ENCODE peak calls at places on chromosomes 5 and 9, in eight cellular contexts. F is caudate nucleus; B is tibial nerve; X is effector memory CD8-positive, alpha-beta T cell; H is progenitor cell of endocrine pancreas; G is tibial artery; Y is NCI-H524; A is activated CD4-positive, alpha-beta T cell treated with anti-CD3 and anti-CD28 coated beads, Interleukin-2, amount 50 U/mL, for 1 hour. L is an unnamed sample.

GRCh38 chr9:6090811-6091210 is 75.4 kb upstream of the RANBP6 start:
- DNase-seq in F (no peak), X (no peak), A (no peak), G (no peak), H (no peak), B (no peak), Y (no peak), L (no peak)

GRCh38 chr9:16367605-16368424 is 502.7 kb downstream of the BNC2 start:
- DNase-seq in Y (no peak), B (no peak), H (no peak), G (no peak), X (no peak), A (no peak), F (no peak), L (no peak)

GRCh38 chr9:130450344-130451003 is 5.7 kb downstream of the ASS1 start:
- DNase-seq in X (no peak), Y (no peak), G (no peak), B (no peak), F (no peak), A (no peak), H (no peak), L (no peak)

GRCh38 chr9:123599781-123600180 is 243.8 kb downstream of the CRB2 start:
- DNase-seq in F (no peak), G (no peak), Y (no peak), B (no peak), H (no peak), A (no peak), X (no peak), L (no peak)

GRCh38 chr5:136374003-136374402 is 8.7 kb upstream of the TRPC7 start:
- DNase-seq in G (no peak), H (no peak), A (no peak), F (no peak), X (no peak), Y (peak), B (no peak), L (no peak)

GRCh38 chr9:16136961-16137360 is 584.1 kb downstream of the CCDC171 start:
- DNase-seq in A (no peak), B (peak), F (no peak), G (peak), X (no peak), Y (peak), H (no peak), L (no peak)

GRCh38 chr5:181281077-181281983 is 20.4 kb upstream of the TRIM52 start:
- DNase-seq in G (no peak), B (no peak), Y (no peak), A (no peak), X (no peak), F (no peak), H (peak), L (peak)

GRCh38 chr9:111992523-111992922 is 95.9 kb downstream of the UGCG start:
- DNase-seq in A (no peak), G (no peak), Y (no peak), B (no peak), X (no peak), H (no peak), F (no peak), L (no peak)

GRCh38 chr9:83294816-83295215 is 231.9 kb upstream of the RASEF start:
- DNase-seq in G (no peak), B (no peak), Y (no peak), F (no peak), X (no peak), A (no peak), H (no peak), L (no peak)

GRCh38 chr9:3848445-3849114 is 322.8 kb upstream of the RFX3 start:
- DNase-seq in B (no peak), G (no peak), A (no peak), F (no peak), Y (no peak), H (peak), X (no peak), L (no peak)

GRCh38 chr9:112545237-112545636 is 58.6 kb downstream of the KIAA1958 start:
- DNase-seq in B (no peak), X (no peak), F (no peak), H (no peak), Y (no peak), A (no peak), G (no peak), L (no peak)

GRCh38 chr5:120139039-120139438 is 325.1 kb upstream of the PRR16 start:
- DNase-seq in X (no peak), Y (no peak), H (no peak), B (peak), A (no peak), G (peak), F (no peak), L (no peak)

GRCh38 chr9:95826183-95826838 is 49.2 kb upstream of the ERCC6L2 start:
- DNase-seq in A (no peak), F (no peak), B (no peak), H (no peak), G (no peak), X (no peak), Y (no peak), L (no peak)

GRCh38 chr9:92328225-92328624 is 2.5 kb downstream of the CENPP start:
- DNase-seq in Y (peak), F (no peak), H (no peak), B (no peak), X (no peak), G (no peak), A (no peak), L (no peak)

GRCh38 chr9:121788686-121789366 is 137.4 kb downstream of the DAB2IP start:
- DNase-seq in G (no peak), A (no peak), X (no peak), B (no peak), Y (no peak), F (no peak), H (no peak), L (no peak)

GRCh38 chr5:124301850-124302249 is 444.6 kb downstream of the ZNF608 start:
- DNase-seq in A (no peak), F (no peak), H (no peak), X (no peak), B (no peak), Y (no peak), G (no peak), L (no peak)

GRCh38 chr5:110785356-110785755 is 46.5 kb downstream of the SLC25A46 start:
- DNase-seq in H (no peak), Y (no peak), B (no peak), X (no peak), A (no peak), F (no peak), G (no peak), L (no peak)

GRCh38 chr5:149416977-149417713 is 38.1 kb upstream of the IL17B start:
- DNase-seq in A (no peak), Y (no peak), F (no peak), H (no peak), B (no peak), G (no peak), X (no peak), L (no peak)

GRCh38 chr5:87094347-87094746 is 173.3 kb upstream of the RASA1 start:
- DNase-seq in G (no peak), A (no peak), X (no peak), H (no peak), Y (no peak), F (no peak), B (no peak), L (no peak)

GRCh38 chr9:92647671-92648446 is 22.1 kb downstream of the IPPK start:
- DNase-seq in X (no peak), A (no peak), G (no peak), F (no peak), B (no peak), Y (no peak), H (no peak), L (no peak)

GRCh38 chr5:23274156-23274555 is 233.3 kb upstream of the PRDM9 start:
- DNase-seq in A (no peak), F (no peak), G (no peak), Y (no peak), B (no peak), X (no peak), H (no peak), L (no peak)

GRCh38 chr9:98795295-98795955 is 930 bp downstream of the ANKS6 start:
- DNase-seq in X (no peak), B (no peak), A (no peak), Y (no peak), G (no peak), H (no peak), F (no peak), L (no peak)

GRCh38 chr9:101711330-101711941 is 27.0 kb downstream of the GRIN3A start:
- DNase-seq in H (no peak), A (peak), X (no peak), Y (no peak), B (no peak), F (no peak), G (no peak), L (no peak)

GRCh38 chr5:121315786-121316185 is 535.9 kb upstream of the FTMT start:
- DNase-seq in Y (no peak), F (no peak), A (no peak), B (no peak), G (no peak), H (no peak), X (no peak), L (no peak)

GRCh38 chr9:19404278-19405075 is 4.3 kb upstream of the ACER2 start:
- DNase-seq in Y (no peak), H (no peak), G (no peak), B (no peak), F (no peak), X (no peak), A (no peak), L (no peak)

GRCh38 chr9:112777914-112778313 is 27.4 kb downstream of the SNX30 start:
- DNase-seq in G (no peak), X (no peak), H (no peak), Y (no peak), B (no peak), A (no peak), F (no peak), L (no peak)

GRCh38 chr5:96562614-96563013 is 99.6 kb upstream of the CAST start:
- DNase-seq in A (no peak), H (no peak), B (no peak), G (no peak), F (no peak), Y (no peak), X (no peak), L (no peak)

GRCh38 chr5:66169534-66169933 is 25.4 kb downstream of the SREK1 start:
- DNase-seq in X (no peak), F (no peak), A (no peak), H (no peak), Y (no peak), G (no peak), B (no peak), L (no peak)

GRCh38 chr5:176648467-176649194 is 1.3 kb downstream of the TSPAN17 start:
- DNase-seq in X (peak), Y (no peak), H (no peak), B (no peak), A (no peak), G (no peak), F (no peak), L (no peak)

GRCh38 chr5:91306497-91306896 is 76.6 kb downstream of the ARRDC3 start:
- DNase-seq in A (no peak), H (no peak), X (no peak), G (no peak), F (no peak), Y (no peak), B (no peak), L (no peak)

GRCh38 chr9:3244963-3245653 is 280.7 kb downstream of the RFX3 start:
- DNase-seq in G (no peak), X (no peak), Y (no peak), A (no peak), F (no peak), B (no peak), H (no peak), L (no peak)

GRCh38 chr5:136424835-136425694 is 59.7 kb upstream of the TRPC7 start:
- DNase-seq in H (peak), Y (peak), A (peak), G (peak), F (peak), B (peak), X (peak), L (no peak)

GRCh38 chr5:141637266-141637692 is 482 bp downstream of the RELL2 start:
- DNase-seq in Y (no peak), A (peak), X (peak), H (peak), F (no peak), B (no peak), G (no peak), L (no peak)

GRCh38 chr5:111758284-111758628 is 1.3 kb upstream of the NREP start:
- DNase-seq in H (no peak), X (no peak), Y (no peak), F (no peak), A (no peak), B (no peak), G (no peak), L (no peak)

GRCh38 chr5:10724799-10725507 is 36.1 kb downstream of the DAP start:
- DNase-seq in B (peak), F (no peak), Y (no peak), X (no peak), G (peak), H (no peak), A (no peak), L (no peak)